ENCODE peak calls at places on chromosomes 7 and 10, in six cellular contexts. Q is fibroblast of lung; S is Jurkat, Clone E6-1; U is spleen; W is HFF-Myc; I is AG09309. L is an unnamed sample.
A peak's percentile ranks its signal among the peaks of the same experiment; 100 is the strongest.

GRCh38 chr7:92833024-92833765 is 3.2 kb downstream of the CDK6 start:
- DNase-seq in U (peak; percentile 98), S (peak; percentile 82), I (no peak), Q (peak; percentile 80), W (peak; percentile 44), L (no peak)

GRCh38 chr7:149854611-149855367 is 16.6 kb downstream of the ZNF862 start:
- DNase-seq in Q (peak; percentile 51), S (peak; percentile 71), U (no peak), I (no peak), W (no peak), L (no peak)

GRCh38 chr10:3801558-3802192 is 16.7 kb upstream of the KLF6 start:
- DNase-seq in U (no peak), S (no peak), W (no peak), Q (no peak), I (no peak), L (no peak)

GRCh38 chr7:131861620-131862346 is 305.4 kb upstream of the PODXL start:
- DNase-seq in U (no peak), I (no peak), Q (peak; percentile 15), W (no peak), S (no peak), L (peak; percentile 6)

GRCh38 chr7:27095897-27096755 is at the start of gene HOXA1:
- DNase-seq in W (peak; percentile 24), S (peak; percentile 87), Q (peak; percentile 95), U (peak; percentile 95), I (peak; percentile 62), L (peak; percentile 75)

GRCh38 chr7:68892211-68892610 is 706.1 kb upstream of the AUTS2 start:
- DNase-seq in I (no peak), Q (no peak), W (no peak), S (no peak), U (no peak), L (no peak)

GRCh38 chr10:11397077-11397476 is 214.4 kb downstream of the USP6NL start:
- DNase-seq in I (no peak), Q (no peak), W (no peak), U (no peak), S (no peak), L (no peak)

GRCh38 chr10:30378607-30379006 is 29.5 kb upstream of the MTPAP start:
- DNase-seq in U (no peak), I (no peak), S (no peak), Q (no peak), W (no peak), L (no peak)

GRCh38 chr10:65611592-65611991 is 1314.2 kb upstream of the LRRTM3 start:
- DNase-seq in I (no peak), Q (peak; percentile 84), W (no peak), S (no peak), U (no peak), L (peak; percentile 36)

GRCh38 chr10:61628199-61628874 is 34.4 kb upstream of the CABCOCO1 start:
- DNase-seq in Q (peak; percentile 81), I (no peak), S (no peak), U (no peak), W (no peak), L (no peak)
- H3K4me3 ChIP-seq in Q (no peak overlapping the region), I (no peak overlapping the region), S (no peak overlapping the region), U (no peak overlapping the region), W (no peak overlapping the region), L (no peak overlapping the region)

DNA sequence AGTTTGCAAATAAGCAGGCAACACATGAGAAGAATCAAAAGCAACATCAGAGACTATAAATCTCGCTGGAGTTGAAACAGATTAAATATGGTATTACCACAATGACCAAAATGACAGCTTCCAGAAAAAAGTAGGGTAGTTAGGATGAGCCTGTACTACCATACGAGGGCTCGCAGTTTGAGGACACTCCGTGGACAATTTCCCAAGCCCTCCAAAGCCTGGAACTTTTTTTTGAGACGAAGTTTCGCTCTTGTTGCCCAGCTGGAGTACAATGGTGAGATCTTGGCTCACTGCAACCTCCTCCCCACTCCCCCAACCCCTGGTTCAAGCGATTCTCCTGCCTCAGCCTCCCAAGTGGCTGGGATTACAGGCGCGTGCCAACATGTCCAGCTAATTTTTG is 1.0 kb downstream of the LRRC17 start:
- DNase-seq in W (no peak), U (no peak), S (no peak), Q (peak; percentile 47), I (no peak), L (no peak)
- H3K4me3 ChIP-seq in W (peak overlapping the region; percentile 43), U (no peak overlapping the region), S (no peak overlapping the region), Q (peak overlapping the region; percentile 67), I (no peak overlapping the region), L (peak overlapping the region; percentile 50)

DNA sequence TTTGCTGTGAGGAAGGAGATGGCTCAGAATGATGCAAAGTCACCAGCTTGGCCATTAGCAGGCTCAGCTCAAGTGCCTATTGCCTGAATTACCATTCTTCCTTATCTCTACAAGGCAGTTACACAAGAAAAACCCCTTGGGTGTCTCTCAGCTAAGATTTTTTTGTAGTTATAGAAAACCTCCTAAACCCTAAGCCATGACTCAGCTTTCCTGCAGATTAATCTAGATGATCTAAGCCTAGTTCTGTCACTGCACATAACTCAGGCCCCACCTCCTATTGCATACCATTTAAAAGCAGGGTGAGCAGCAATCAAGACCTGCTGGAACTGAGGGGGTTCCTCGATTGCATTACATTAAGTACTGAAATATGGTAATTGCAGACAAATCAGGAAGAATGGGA is 683.2 kb downstream of the NRG3 start:
- DNase-seq in W (no peak), S (no peak), U (no peak), Q (no peak), I (no peak), L (peak; percentile 4)
- H3K4me3 ChIP-seq in W (no peak overlapping the region), S (no peak overlapping the region), U (no peak overlapping the region), Q (no peak overlapping the region), I (no peak overlapping the region), L (no peak overlapping the region)

GRCh38 chr7:101936223-101936611 is 118.8 kb downstream of the CUX1 start:
- DNase-seq in Q (no peak), W (no peak), I (no peak), S (no peak), U (no peak), L (no peak)

GRCh38 chr7:101933685-101934084 is 116.3 kb downstream of the CUX1 start:
- DNase-seq in W (no peak), U (no peak), I (no peak), Q (no peak), S (no peak), L (no peak)

GRCh38 chr7:101935521-101936141 is 118.2 kb downstream of the CUX1 start:
- DNase-seq in Q (peak; percentile 18), S (no peak), U (peak; percentile 54), I (no peak), W (no peak), L (no peak)

GRCh38 chr7:101933028-101933427 is 115.6 kb downstream of the CUX1 start:
- DNase-seq in I (no peak), S (no peak), W (no peak), U (no peak), Q (no peak), L (no peak)

GRCh38 chr7:101934618-101935017 is 117.2 kb downstream of the CUX1 start:
- DNase-seq in W (no peak), Q (no peak), I (no peak), U (peak; percentile 16), S (no peak), L (no peak)
- H3K4me3 ChIP-seq in W (no peak overlapping the region), Q (peak overlapping the region; percentile 14), I (no peak overlapping the region), U (no peak overlapping the region), S (no peak overlapping the region), L (no peak overlapping the region)

GRCh38 chr10:84193846-84194423 is 402 bp upstream of the CDHR1 start:
- DNase-seq in S (no peak), I (no peak), U (peak; percentile 54), Q (no peak), W (no peak), L (no peak)
- H3K4me3 ChIP-seq in S (peak overlapping the region; percentile 31), I (peak overlapping the region; percentile 18), U (peak overlapping the region; percentile 17), Q (peak overlapping the region; percentile 14), W (no peak overlapping the region), L (peak overlapping the region; percentile 37)

DNA sequence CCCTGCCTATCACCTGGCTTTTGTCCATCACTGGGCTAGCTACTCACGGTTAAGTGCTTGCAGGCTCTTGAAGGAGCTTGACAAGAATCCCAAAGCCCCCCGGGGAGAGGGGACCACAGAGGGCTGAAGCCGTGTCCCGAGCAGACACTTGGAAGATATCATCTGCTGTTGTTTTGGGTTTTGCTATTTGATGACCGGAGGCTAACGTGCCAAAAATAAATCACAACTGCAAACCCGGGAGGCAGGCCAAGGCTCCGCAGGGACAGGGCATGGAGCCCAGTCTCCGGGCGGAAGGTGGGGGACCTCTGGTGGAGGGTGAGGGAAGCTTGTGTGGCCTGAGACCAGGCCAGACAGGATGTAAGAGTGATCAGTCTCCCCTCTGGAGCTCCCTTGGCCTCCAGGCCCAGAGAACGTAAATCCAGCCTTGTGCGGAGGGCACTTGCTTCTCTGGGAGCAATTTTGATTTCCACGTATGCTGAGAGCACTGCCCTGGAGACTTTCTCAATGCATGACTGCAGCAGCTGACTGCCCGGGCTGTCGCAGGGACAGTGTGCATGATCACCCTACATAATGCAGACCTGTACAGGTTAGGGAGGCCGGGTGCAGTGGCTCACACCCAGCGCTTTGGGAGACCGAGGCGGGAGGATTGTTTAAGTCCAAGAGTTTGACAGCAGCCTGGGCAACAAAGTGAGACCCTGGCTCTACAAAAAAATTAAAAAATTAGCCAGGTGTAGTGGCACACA is at the start of gene PHKG1:
- DNase-seq in Q (peak; percentile 91), I (peak; percentile 72), S (no peak), W (peak; percentile 74), U (peak; percentile 80), L (no peak)
- H3K4me3 ChIP-seq in Q (peak within 1 kb of the TSS; percentile 35), I (no peak within 1 kb of the TSS), S (no peak within 1 kb of the TSS), W (no peak within 1 kb of the TSS), U (no peak within 1 kb of the TSS), L (no peak within 1 kb of the TSS)

L was measured in skeletal muscle cell.